ENCODE peak calls at places on chromosomes 6 and 20, in eight cellular contexts. I is CD8-positive, alpha-beta T cell; G is heart left ventricle; F is HTR-8/SVneo; M is HCT116; R is KBM-7; Q is body of pancreas; N is fibroblast of lung. A is an unnamed sample.

GRCh38 chr20:21781446-21782075 is 76.1 kb downstream of the PAX1 start:
- DNase-seq in Q (no peak), M (no peak), F (no peak), R (no peak), I (no peak), N (no peak), G (no peak), A (no peak)

GRCh38 chr20:46696791-46697279 is 7.6 kb upstream of the TP53RK start:
- DNase-seq in Q (no peak), F (no peak), G (no peak), R (no peak), I (no peak), M (no peak), N (no peak), A (no peak)

GRCh38 chr6:74939309-74939708 is 266.5 kb downstream of the COL12A1 start:
- DNase-seq in Q (no peak), G (no peak), M (peak), I (no peak), R (peak), F (peak), N (no peak), A (no peak)

GRCh38 chr6:15901141-15902115 is 227.5 kb upstream of the MYLIP start:
- DNase-seq in I (no peak), M (no peak), N (no peak), G (no peak), Q (no peak), R (peak), F (no peak), A (no peak)

GRCh38 chr20:33423141-33423834 is 20.3 kb downstream of the SNTA1 start:
- DNase-seq in G (peak), Q (no peak), M (no peak), F (no peak), I (no peak), R (no peak), N (peak), A (no peak)

GRCh38 chr20:44746367-44747165 is 901 bp downstream of the KCNK15 start:
- DNase-seq in I (no peak), R (no peak), G (no peak), Q (peak), F (no peak), M (no peak), N (no peak), A (no peak)

GRCh38 chr6:159762681-159763293 is 942 bp downstream of the ACAT2 start:
- DNase-seq in F (no peak), I (no peak), N (peak), R (peak), G (peak), Q (peak), M (no peak), A (no peak)

GRCh38 chr6:158751192-158751591 is 68.0 kb downstream of the EZR start:
- DNase-seq in Q (no peak), N (no peak), R (no peak), F (no peak), G (no peak), I (no peak), M (no peak), A (no peak)

GRCh38 chr6:35258336-35258735 is 1.2 kb upstream of the ZNF76 start:
- DNase-seq in M (no peak), I (no peak), R (no peak), G (no peak), Q (no peak), N (no peak), F (no peak), A (no peak)

GRCh38 chr20:45938727-45939438 is 4.4 kb downstream of the PCIF1 start:
- DNase-seq in I (no peak), R (no peak), G (no peak), M (peak), F (no peak), N (no peak), Q (no peak), A (no peak)

GRCh38 chr6:17268114-17268513 is 13.0 kb upstream of the RBM24 start:
- DNase-seq in F (peak), Q (no peak), M (no peak), N (peak), G (no peak), I (no peak), R (no peak), A (no peak)

GRCh38 chr6:168045706-168046620 is 33.0 kb downstream of the FRMD1 start:
- DNase-seq in G (no peak), N (no peak), Q (no peak), F (no peak), R (no peak), M (no peak), I (no peak), A (no peak)

A was measured in omental fat pad.